ENCODE peak calls at places on chromosomes 13 and 19, in ten cellular contexts. C, F, P, M, Q, O, W, V, B and X are unnamed samples.

GRCh38 chr19:46537136-46538097 is 41.8 kb upstream of the PNMA8B start:
- DNase-seq in M (peak; percentile 23), C (peak; percentile 7), B (no peak), W (no peak), Q (peak; percentile 50), P (no peak), V (no peak), F (peak; percentile 53), O (peak; percentile 83), X (peak; percentile 68)

GRCh38 chr19:37932985-37933953 is 26.3 kb downstream of the SIPA1L3 start:
- DNase-seq in Q (no peak), F (peak; percentile 77), P (no peak), B (peak; percentile 6), W (no peak), O (no peak), V (no peak), M (peak; percentile 88), C (peak; percentile 87), X (no peak)

GRCh38 chr13:72290962-72291681 is 424.1 kb upstream of the DACH1 start:
- DNase-seq in P (no peak), M (peak; percentile 95), C (peak; percentile 96), O (no peak), V (peak; percentile 16), Q (no peak), F (peak; percentile 14), B (no peak), W (no peak), X (no peak)

GRCh38 chr19:12937243-12938053 is 961 bp upstream of the CALR start:
- DNase-seq in Q (no peak), C (peak; percentile 86), W (no peak), V (no peak), M (peak; percentile 41), O (peak; percentile 58), P (peak; percentile 74), F (no peak), B (no peak), X (no peak)

GRCh38 chr13:107809125-107809524 is 406.2 kb downstream of the LIG4 start:
- DNase-seq in F (no peak), B (no peak), O (no peak), C (no peak), P (no peak), Q (no peak), W (no peak), M (no peak), V (no peak), X (no peak)

GRCh38 chr19:28023064-28023463 is 1189.9 kb downstream of the UQCRFS1 start:
- DNase-seq in F (no peak), O (no peak), V (no peak), M (peak; percentile 0), Q (no peak), P (no peak), C (peak; percentile 30), W (no peak), B (no peak), X (no peak)

GRCh38 chr19:55546822-55547614 is 1.7 kb upstream of the SBK3 start:
- DNase-seq in P (no peak), V (peak; percentile 27), W (no peak), M (peak; percentile 35), B (peak; percentile 43), F (peak; percentile 59), O (no peak), Q (no peak), C (peak; percentile 81), X (peak; percentile 86)

GRCh38 chr13:34682406-34682805 is 259.7 kb upstream of the NBEA start:
- DNase-seq in B (no peak), V (no peak), Q (no peak), M (no peak), O (no peak), P (no peak), F (no peak), C (no peak), W (no peak), X (no peak)

GRCh38 chr19:10346509-10346908 is 7.1 kb upstream of the ICAM3 start:
- DNase-seq in M (no peak), V (no peak), O (no peak), F (peak; percentile 66), B (no peak), W (no peak), Q (no peak), P (no peak), C (no peak), X (no peak)

GRCh38 chr13:66477816-66478215 is 752.3 kb downstream of the PCDH9 start:
- DNase-seq in Q (no peak), V (peak; percentile 71), F (no peak), M (no peak), C (no peak), O (no peak), P (no peak), W (no peak), B (no peak), X (no peak)

GRCh38 chr19:14556662-14557188 is 15.1 kb downstream of the NDUFB7 start:
- DNase-seq in Q (peak; percentile 51), W (peak; percentile 53), P (no peak), O (peak; percentile 89), F (peak; percentile 81), B (peak; percentile 53), C (peak; percentile 82), V (no peak), M (peak; percentile 44), X (peak; percentile 81)

GRCh38 chr19:16261584-16262370 is 62.8 kb upstream of the KLF2 start:
- DNase-seq in P (no peak), V (no peak), B (no peak), W (no peak), C (no peak), O (no peak), M (no peak), F (no peak), Q (no peak), X (no peak)

GRCh38 chr13:22596157-22596863 is 584.5 kb upstream of the SGCG start:
- DNase-seq in O (no peak), P (no peak), Q (no peak), W (no peak), V (no peak), B (no peak), M (no peak), C (no peak), F (no peak), X (no peak)

GRCh38 chr13:97242755-97243497 is 20.8 kb downstream of the MBNL2 start:
- DNase-seq in V (no peak), C (no peak), O (no peak), Q (no peak), M (no peak), F (no peak), W (peak; percentile 71), P (no peak), B (no peak), X (no peak)

GRCh38 chr19:8526345-8527062 is 12.5 kb upstream of the ZNF414 start:
- DNase-seq in B (peak; percentile 78), C (peak; percentile 88), M (peak; percentile 92), P (no peak), W (peak; percentile 73), O (no peak), F (peak; percentile 94), Q (no peak), V (peak; percentile 60), X (peak; percentile 93)

GRCh38 chr19:32718286-32718685 is 1.3 kb upstream of the TDRD12 start:
- DNase-seq in V (no peak), W (no peak), B (no peak), O (no peak), C (no peak), Q (no peak), P (no peak), F (no peak), M (no peak), X (no peak)

GRCh38 chr19:31408460-31409124 is 59.4 kb upstream of the TSHZ3 start:
- DNase-seq in M (peak; percentile 9), Q (no peak), C (peak; percentile 94), O (no peak), V (peak; percentile 57), B (peak; percentile 64), P (no peak), W (no peak), F (peak; percentile 7), X (no peak)

GRCh38 chr19:12838182-12838890 is at the start of gene MAST1:
- DNase-seq in Q (no peak), M (no peak), F (peak; percentile 46), V (no peak), W (peak; percentile 37), P (peak; percentile 64), C (no peak), O (peak; percentile 72), B (no peak), X (no peak)